ENCODE peak calls at places on chromosome 4, in ten cellular contexts. A is thoracic aorta, D is cardiac fibroblast, K is mammary epithelial cell, Z is upper lobe of left lung, N is neuronal stem cell, I is neural progenitor cell, J is MG63, H is AG10803, U is aorta. R is an unnamed sample.
A peak's percentile ranks its signal among the peaks of the same experiment; 100 is the strongest.

GRCh38 chr4:83110222-83110945 is 4.1 kb downstream of the PLAC8 start:
- DNase-seq in A (peak; percentile 23), D (peak; percentile 79), K (peak; percentile 72), Z (peak; percentile 94), N (peak; percentile 46), I (peak; percentile 87), J (peak; percentile 83), H (peak; percentile 81), U (peak; percentile 94), R (peak; percentile 87)

GRCh38 chr4:128866281-128866680 is 56.8 kb downstream of the JADE1 start:
- DNase-seq in A (no peak), D (no peak), K (no peak), Z (no peak), N (no peak), I (no peak), J (no peak), H (no peak), U (no peak), R (no peak)

GRCh38 chr4:4779486-4779885 is 80.0 kb upstream of the MSX1 start:
- DNase-seq in A (no peak), D (no peak), K (no peak), Z (no peak), N (no peak), I (no peak), J (no peak), H (no peak), U (no peak), R (no peak)

GRCh38 chr4:157700898-157701694 is 471.7 kb downstream of the GASK1B start:
- DNase-seq in A (no peak), D (peak; percentile 6), K (no peak), Z (no peak), N (no peak), I (no peak), J (no peak), H (no peak), U (no peak), R (no peak)

GRCh38 chr4:144645621-144646522 is at the start of gene HHIP:
- DNase-seq in A (no peak), D (peak; percentile 83), K (peak; percentile 16), Z (peak; percentile 92), N (no peak), I (peak; percentile 82), J (peak; percentile 21), H (peak; percentile 10), U (peak; percentile 82), R (no peak)

GRCh38 chr4:144787365-144788263 is 141.7 kb downstream of the HHIP start:
- DNase-seq in A (no peak), D (peak; percentile 68), K (peak; percentile 27), Z (no peak), N (peak; percentile 23), I (peak; percentile 68), J (no peak), H (peak; percentile 37), U (no peak), R (no peak)

GRCh38 chr4:109077486-109077885 is 225.0 kb downstream of the COL25A1 start:
- DNase-seq in A (no peak), D (no peak), K (no peak), Z (no peak), N (no peak), I (no peak), J (no peak), H (peak; percentile 9), U (no peak), R (no peak)

GRCh38 chr4:33924239-33924638 is 2320.1 kb downstream of the ARAP2 start:
- DNase-seq in A (no peak), D (peak; percentile 47), K (peak; percentile 32), Z (no peak), N (peak; percentile 4), I (peak; percentile 8), J (peak; percentile 3), H (peak; percentile 62), U (no peak), R (no peak)

GRCh38 chr4:40877081-40877480 is 127.3 kb downstream of the NSUN7 start:
- DNase-seq in A (no peak), D (no peak), K (no peak), Z (no peak), N (no peak), I (no peak), J (no peak), H (no peak), U (no peak), R (no peak)

GRCh38 chr4:113893546-113893945 is 85.9 kb downstream of the ARSJ start:
- DNase-seq in A (no peak), D (peak; percentile 37), K (no peak), Z (no peak), N (no peak), I (no peak), J (no peak), H (peak; percentile 26), U (no peak), R (no peak)

GRCh38 chr4:15100994-15101695 is 98.9 kb downstream of the CPEB2 start:
- DNase-seq in A (no peak), D (peak; percentile 7), K (no peak), Z (no peak), N (no peak), I (no peak), J (no peak), H (peak; percentile 28), U (no peak), R (no peak)

GRCh38 chr4:173494013-173494970 is 35.7 kb downstream of the HAND2 start:
- DNase-seq in A (no peak), D (peak; percentile 74), K (peak; percentile 66), Z (peak; percentile 63), N (no peak), I (peak; percentile 89), J (peak; percentile 46), H (peak; percentile 66), U (peak; percentile 74), R (peak; percentile 68)

GRCh38 chr4:95541094-95541493 is 7.7 kb downstream of the UNC5C start:
- DNase-seq in A (no peak), D (no peak), K (peak; percentile 57), Z (no peak), N (no peak), I (no peak), J (no peak), H (no peak), U (no peak), R (no peak)
- H3K4me3 ChIP-seq in A (peak overlapping the region; percentile 87), D (no peak overlapping the region), K (no peak overlapping the region), Z (no peak overlapping the region), N (no peak overlapping the region), I (no peak overlapping the region), J (no peak overlapping the region), H (no peak overlapping the region), U (no peak overlapping the region), R (no peak overlapping the region)

GRCh38 chr4:26275261-26275660 is 45.6 kb upstream of the RBPJ start:
- DNase-seq in A (no peak), D (no peak), K (no peak), Z (no peak), N (no peak), I (no peak), J (no peak), H (no peak), U (no peak), R (no peak)

GRCh38 chr4:26273308-26273980 is 47.4 kb upstream of the RBPJ start:
- DNase-seq in A (no peak), D (no peak), K (no peak), Z (no peak), N (no peak), I (peak; percentile 13), J (peak; percentile 68), H (peak; percentile 8), U (no peak), R (no peak)

GRCh38 chr4:26269038-26269437 is 51.8 kb upstream of the RBPJ start:
- DNase-seq in A (no peak), D (no peak), K (no peak), Z (no peak), N (no peak), I (no peak), J (no peak), H (no peak), U (no peak), R (no peak)

GRCh38 chr4:26271703-26272102 is 49.1 kb upstream of the RBPJ start:
- DNase-seq in A (no peak), D (no peak), K (no peak), Z (no peak), N (no peak), I (no peak), J (no peak), H (no peak), U (no peak), R (no peak)

DNA sequence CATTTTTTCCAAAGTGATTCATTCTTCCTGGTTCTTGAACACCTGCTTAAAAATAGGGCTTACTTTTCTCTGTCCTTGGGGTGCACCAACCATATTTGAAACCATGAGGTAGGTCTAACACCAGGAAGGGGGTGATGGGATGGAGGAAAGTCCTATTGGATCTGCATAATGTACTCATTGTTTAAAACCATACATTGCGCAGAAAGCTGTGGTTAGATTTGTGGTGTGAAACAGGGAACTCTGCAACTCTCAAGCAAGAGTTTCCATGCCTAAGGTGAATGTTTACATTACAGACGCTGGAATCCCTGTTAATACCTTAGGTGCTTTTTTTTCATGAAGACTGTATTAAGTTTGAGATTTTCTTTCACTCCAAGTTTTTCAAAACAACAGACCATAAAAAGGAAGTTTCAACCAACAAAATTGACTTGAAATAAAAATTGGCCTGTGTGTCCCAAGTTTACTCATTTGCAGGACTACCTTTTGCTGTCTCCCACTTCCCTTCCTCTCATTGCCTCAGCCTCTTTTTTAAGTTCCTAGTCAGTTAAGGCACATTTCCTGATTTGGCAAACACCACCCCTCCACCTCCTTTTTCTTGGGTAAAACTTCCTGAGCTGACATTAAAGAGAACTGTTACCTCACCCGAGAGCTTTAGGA is 48.0 kb upstream of the RBPJ start:
- DNase-seq in A (no peak), D (no peak), K (no peak), Z (no peak), N (no peak), I (no peak), J (no peak), H (no peak), U (no peak), R (no peak)
- H3K4me3 ChIP-seq in A (no peak overlapping the region), D (no peak overlapping the region), K (no peak overlapping the region), Z (peak overlapping the region; percentile 12), N (no peak overlapping the region), I (no peak overlapping the region), J (no peak overlapping the region), H (no peak overlapping the region), U (no peak overlapping the region), R (no peak overlapping the region)

DNA sequence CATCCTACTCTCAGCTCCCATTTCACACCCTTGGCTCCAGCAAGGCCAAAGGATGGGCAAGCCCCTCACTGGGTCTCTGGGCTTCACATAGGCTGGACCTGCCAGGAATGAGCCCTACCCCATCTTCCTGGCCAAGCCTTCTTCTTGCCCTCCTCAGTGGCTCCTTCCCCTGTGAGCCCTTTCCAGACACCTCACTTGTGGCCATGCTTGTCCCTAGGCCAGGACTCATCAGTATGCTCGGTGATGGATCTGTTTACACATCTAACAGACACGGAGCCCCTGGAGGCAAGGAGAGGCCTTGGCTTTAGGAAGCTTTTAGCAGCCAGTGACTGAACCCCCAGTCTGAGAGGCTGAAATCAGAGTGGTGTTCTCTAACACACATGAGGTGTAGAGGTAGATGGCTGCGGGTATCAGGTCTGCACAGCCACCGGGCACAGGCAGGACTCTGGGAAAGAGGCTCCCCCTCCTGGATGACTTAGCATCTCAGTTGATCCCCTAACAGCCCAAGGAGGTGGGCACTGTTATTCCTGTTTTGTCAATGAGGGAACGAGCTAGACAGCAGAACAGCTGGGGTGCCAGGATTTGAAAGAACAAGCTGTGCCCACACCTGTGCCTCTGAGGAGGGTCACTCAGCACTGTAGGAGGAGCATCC is 44.8 kb downstream of the PPP2R2C start:
- DNase-seq in A (no peak), D (no peak), K (no peak), Z (no peak), N (no peak), I (peak; percentile 59), J (no peak), H (no peak), U (no peak), R (no peak)
- H3K4me3 ChIP-seq in A (no peak overlapping the region), D (no peak overlapping the region), K (no peak overlapping the region), Z (no peak overlapping the region), N (no peak overlapping the region), I (no peak overlapping the region), J (no peak overlapping the region), H (no peak overlapping the region), U (no peak overlapping the region), R (no peak overlapping the region)

GRCh38 chr4:124288706-124289486 is 423.6 kb downstream of the ANKRD50 start:
- DNase-seq in A (no peak), D (peak; percentile 68), K (no peak), Z (no peak), N (no peak), I (no peak), J (no peak), H (no peak), U (no peak), R (no peak)
- H3K4me3 ChIP-seq in A (no peak overlapping the region), D (no peak overlapping the region), K (no peak overlapping the region), Z (no peak overlapping the region), N (no peak overlapping the region), I (no peak overlapping the region), J (no peak overlapping the region), H (no peak overlapping the region), U (no peak overlapping the region), R (no peak overlapping the region)